ENCODE peak calls at places on chromosomes 5 and 9, in nine cellular contexts. Y is IMR-90; H is Right ventricle myocardium superior; O is GM18507; C is stimulated activated naive B cell treated with anti-CD40 and anti-IgM and Interleukin-4, amounts not matched to agents 10 μg/mL and 1 μg/mL and 100 μg/mL, for 72 hours; Z is H54; B is fibroblast of the conjunctiva; W is NAMALWA; Q is upper lobe of right lung. M is an unnamed sample.

GRCh38 chr5:103808464-103809106 is 246.0 kb upstream of the NUDT12 start:
- DNase-seq in Z (peak), W (peak), Q (no peak), O (no peak), B (peak), H (no peak), Y (peak), C (no peak), M (no peak)

GRCh38 chr9:28207657-28208056 is 634.4 kb upstream of the C9orf72 start:
- DNase-seq in C (no peak), Y (no peak), Z (no peak), Q (no peak), W (no peak), H (no peak), B (no peak), O (no peak), M (no peak)

GRCh38 chr9:78297672-78297961 is 692 bp downstream of the PSAT1 start:
- DNase-seq in Z (no peak), B (no peak), W (no peak), C (no peak), H (no peak), Q (no peak), O (no peak), Y (peak), M (no peak)

GRCh38 chr9:4574657-4575243 is 84.5 kb downstream of the SLC1A1 start:
- DNase-seq in Q (no peak), H (no peak), Y (no peak), Z (no peak), C (no peak), W (no peak), B (no peak), O (no peak), M (no peak)

GRCh38 chr9:137095664-137096517 is 9.1 kb downstream of the MAN1B1 start:
- DNase-seq in Z (no peak), W (peak), C (no peak), Q (peak), B (no peak), O (no peak), H (peak), Y (no peak), M (peak)

GRCh38 chr9:34654317-34655083 is 2.5 kb downstream of the IL11RA start:
- DNase-seq in W (no peak), O (no peak), Y (peak), H (peak), B (peak), Z (no peak), Q (no peak), C (no peak), M (no peak)

GRCh38 chr9:107337676-107338590 is 54.9 kb downstream of the RAD23B start:
- DNase-seq in Q (no peak), Y (no peak), Z (no peak), H (no peak), B (peak), O (no peak), C (no peak), W (no peak), M (no peak)

GRCh38 chr5:53219174-53219573 is 109.6 kb upstream of the MOCS2 start:
- DNase-seq in Y (no peak), C (no peak), Z (no peak), Q (no peak), O (no peak), H (no peak), B (no peak), W (no peak), M (no peak)

GRCh38 chr5:168042284-168043080 is 249.0 kb upstream of the WWC1 start:
- DNase-seq in H (no peak), C (no peak), W (no peak), O (no peak), Y (no peak), Q (no peak), B (no peak), Z (no peak), M (no peak)

GRCh38 chr5:76801803-76802195 is 17.0 kb upstream of the F2RL1 start:
- DNase-seq in Q (no peak), W (no peak), Y (no peak), B (no peak), H (no peak), C (no peak), O (no peak), Z (no peak), M (no peak)

GRCh38 chr9:22913026-22913425 is 466.4 kb downstream of the DMRTA1 start:
- DNase-seq in B (no peak), Y (no peak), Q (no peak), O (no peak), Z (no peak), C (no peak), H (no peak), W (no peak), M (no peak)

GRCh38 chr5:9241459-9241858 is 304.4 kb downstream of the SEMA5A start:
- DNase-seq in W (no peak), Y (no peak), B (no peak), O (no peak), C (no peak), Q (no peak), H (no peak), Z (no peak), M (no peak)

GRCh38 chr9:87237337-87237736 is 260.3 kb upstream of the DAPK1 start:
- DNase-seq in O (no peak), H (no peak), Z (no peak), B (no peak), Q (no peak), C (no peak), W (no peak), Y (no peak), M (no peak)

GRCh38 chr5:53067641-53068040 is 41.9 kb downstream of the MOCS2 start:
- DNase-seq in C (no peak), Q (no peak), W (no peak), Y (peak), O (no peak), H (no peak), Z (no peak), B (no peak), M (no peak)

GRCh38 chr5:157855404-157855994 is 3.4 kb downstream of the CLINT1 start:
- DNase-seq in Z (no peak), Q (no peak), C (no peak), B (peak), O (no peak), H (no peak), Y (peak), W (peak), M (no peak)

GRCh38 chr9:135344523-135344901 is 135.1 kb upstream of the PPP1R26 start:
- DNase-seq in Y (no peak), C (no peak), Q (no peak), H (no peak), W (no peak), O (no peak), B (no peak), Z (no peak), M (no peak)

GRCh38 chr5:64923151-64923685 is 154.5 kb downstream of the CWC27 start:
- DNase-seq in H (no peak), Q (no peak), Y (peak), O (no peak), B (no peak), C (no peak), W (no peak), Z (no peak), M (no peak)

GRCh38 chr9:134175291-134175807 is 11.0 kb upstream of the RNU6ATAC start:
- DNase-seq in Q (peak), B (no peak), Y (no peak), C (no peak), H (peak), O (no peak), Z (peak), W (no peak), M (peak)

GRCh38 chr5:113489299-113489698 is 1.0 kb upstream of the MCC start:
- DNase-seq in O (no peak), Z (peak), C (no peak), W (no peak), Y (peak), Q (no peak), H (no peak), B (peak), M (no peak)

GRCh38 chr9:29861803-29862202 is 2288.5 kb upstream of the C9orf72 start:
- DNase-seq in B (no peak), Q (no peak), H (no peak), O (no peak), C (no peak), Z (no peak), W (no peak), Y (no peak), M (no peak)

GRCh38 chr9:85020791-85021190 is 351.3 kb downstream of the NTRK2 start:
- DNase-seq in Y (no peak), O (no peak), Q (no peak), C (no peak), B (no peak), Z (no peak), H (no peak), W (no peak), M (no peak)

GRCh38 chr5:126971455-126972019 is 58.8 kb downstream of the MARCHF3 start:
- DNase-seq in C (no peak), B (no peak), H (no peak), Z (no peak), Y (no peak), Q (no peak), O (no peak), W (peak), M (no peak)

GRCh38 chr5:99664972-99665371 is 736.2 kb upstream of the CHD1 start:
- DNase-seq in H (no peak), O (no peak), Y (no peak), B (no peak), W (no peak), Z (no peak), Q (no peak), C (no peak), M (no peak)

GRCh38 chr5:16597946-16598694 is 18.7 kb downstream of the RETREG1 start:
- DNase-seq in B (no peak), H (no peak), Z (no peak), O (no peak), Y (no peak), C (no peak), W (no peak), Q (no peak), M (no peak)

GRCh38 chr5:172548311-172548731 is 92.7 kb upstream of the NEURL1B start:
- DNase-seq in Y (no peak), Q (peak), W (no peak), Z (no peak), O (no peak), B (no peak), C (no peak), H (no peak), M (no peak)

GRCh38 chr5:52961238-52961637 is 27.9 kb upstream of the ITGA2 start:
- DNase-seq in Y (no peak), O (no peak), Z (no peak), Q (no peak), W (no peak), H (no peak), C (no peak), B (no peak), M (no peak)

GRCh38 chr9:89386797-89387196 is 68.5 kb downstream of the SECISBP2 start:
- DNase-seq in Y (no peak), B (no peak), W (no peak), H (peak), Z (no peak), C (no peak), Q (no peak), O (no peak), M (no peak)

GRCh38 chr9:126127591-126127990 is 199.0 kb upstream of the MVB12B start:
- DNase-seq in C (no peak), B (no peak), O (no peak), H (no peak), W (no peak), Q (no peak), Y (no peak), Z (no peak), M (no peak)

GRCh38 chr5:96984506-96985192 is 48.8 kb downstream of the LNPEP start:
- DNase-seq in C (no peak), W (no peak), Q (no peak), Z (no peak), B (peak), O (no peak), Y (peak), H (no peak), M (no peak)

GRCh38 chr5:44396312-44396711 is 7.1 kb upstream of the FGF10 start:
- DNase-seq in W (no peak), H (no peak), Q (no peak), B (no peak), C (no peak), Y (no peak), Z (no peak), O (no peak), M (no peak)

GRCh38 chr9:16262467-16263261 is 607.8 kb downstream of the BNC2 start:
- DNase-seq in O (no peak), H (no peak), B (no peak), Y (peak), Z (no peak), C (no peak), Q (no peak), W (no peak), M (no peak)

GRCh38 chr5:43643327-43643726 is 40.3 kb downstream of the NNT start:
- DNase-seq in O (no peak), Z (no peak), H (no peak), Q (no peak), Y (peak), C (no peak), B (no peak), W (no peak), M (no peak)

GRCh38 chr5:40258205-40258604 is 421.5 kb upstream of the PTGER4 start:
- DNase-seq in Q (no peak), W (no peak), Z (no peak), Y (no peak), O (no peak), B (no peak), H (no peak), C (no peak), M (no peak)

GRCh38 chr5:37792976-37793328 is 46.9 kb downstream of the GDNF start:
- DNase-seq in Z (peak), B (no peak), O (no peak), Q (no peak), W (no peak), C (no peak), Y (peak), H (no peak), M (no peak)

GRCh38 chr9:134432471-134432870 is 106.2 kb downstream of the RXRA start:
- DNase-seq in Q (no peak), C (no peak), H (no peak), Y (no peak), B (no peak), Z (no peak), W (no peak), O (no peak), M (no peak)

GRCh38 chr5:173094012-173094661 is 38.0 kb downstream of the CREBRF start:
- DNase-seq in H (no peak), Q (no peak), C (no peak), Z (no peak), W (no peak), O (no peak), B (no peak), Y (peak), M (no peak)

GRCh38 chr5:178333821-178334481 is 101.3 kb upstream of the PHYKPL start:
- DNase-seq in W (no peak), Y (no peak), O (no peak), Z (no peak), Q (peak), C (no peak), H (peak), B (no peak), M (no peak)